ENCODE peak calls at places on chromosomes 1 and 21, in five cellular contexts. I is K562, N is GM12878, S is prostate gland, P is HCT116. Y is an unnamed sample.
A peak's percentile ranks its signal among the peaks of the same experiment; 100 is the strongest.

GRCh38 chr1:21537932-21538630 is 28.9 kb downstream of the ALPL start:
- DNase-seq in I (no peak), N (no peak), S (no peak), P (no peak), Y (no peak)

GRCh38 chr1:5447479-5448070 is 544.6 kb downstream of the NPHP4 start:
- DNase-seq in I (no peak), N (no peak), S (peak; percentile 19), P (no peak), Y (no peak)

GRCh38 chr1:33637846-33638440 is 165.5 kb downstream of the ZSCAN20 start:
- DNase-seq in I (no peak), N (no peak), S (no peak), P (no peak), Y (no peak)

GRCh38 chr1:246566808-246567154 is 525 bp downstream of the CNST start:
- DNase-seq in I (no peak), N (no peak), S (no peak), P (no peak), Y (no peak)

GRCh38 chr21:15139881-15140280 is 75.1 kb upstream of the NRIP1 start:
- DNase-seq in I (no peak), N (no peak), S (no peak), P (no peak), Y (no peak)

GRCh38 chr1:184483101-184483813 is 96.4 kb downstream of the C1orf21 start:
- DNase-seq in I (no peak), N (no peak), S (peak; percentile 61), P (no peak), Y (no peak)

GRCh38 chr1:56106551-56107277 is 472.6 kb downstream of the PLPP3 start:
- DNase-seq in I (no peak), N (peak; percentile 31), S (no peak), P (no peak), Y (no peak)

GRCh38 chr21:20527691-20528090 is 470.5 kb upstream of the NCAM2 start:
- DNase-seq in I (no peak), N (no peak), S (no peak), P (no peak), Y (no peak)

GRCh38 chr1:220045356-220046051 is 801 bp downstream of the EPRS1 start:
- DNase-seq in I (no peak), N (no peak), S (no peak), P (no peak), Y (no peak)

GRCh38 chr21:18840239-18840638 is 436.7 kb upstream of the TMPRSS15 start:
- DNase-seq in I (no peak), N (no peak), S (no peak), P (peak; percentile 0), Y (no peak)

GRCh38 chr1:171884475-171884874 is 43.2 kb downstream of the DNM3 start:
- DNase-seq in I (no peak), N (no peak), S (no peak), P (no peak), Y (no peak)

GRCh38 chr1:165678509-165678908 is 19.9 kb downstream of the ALDH9A1 start:
- DNase-seq in I (no peak), N (no peak), S (no peak), P (no peak), Y (no peak)

GRCh38 chr1:209621329-209621728 is 30.9 kb downstream of the LAMB3 start:
- DNase-seq in I (no peak), N (no peak), S (no peak), P (no peak), Y (no peak)

GRCh38 chr1:24098102-24098501 is 13.8 kb downstream of the MYOM3 start:
- DNase-seq in I (no peak), N (no peak), S (no peak), P (no peak), Y (no peak)

GRCh38 chr1:217681806-217682205 is 50.7 kb downstream of the SPATA17 start:
- DNase-seq in I (no peak), N (no peak), S (no peak), P (no peak), Y (no peak)

GRCh38 chr1:165598676-165599059 is 32.4 kb upstream of the MGST3 start:
- DNase-seq in I (peak; percentile 14), N (no peak), S (no peak), P (no peak), Y (no peak)

GRCh38 chr1:186899977-186900376 is 71.2 kb downstream of the PLA2G4A start:
- DNase-seq in I (no peak), N (no peak), S (no peak), P (no peak), Y (no peak)

GRCh38 chr1:209202826-209203439 is 380.6 kb upstream of the CAMK1G start:
- DNase-seq in I (peak; percentile 46), N (no peak), S (peak; percentile 18), P (peak; percentile 46), Y (no peak)

GRCh38 chr1:1290238-1290731 is 10.0 kb downstream of the SCNN1D start:
- DNase-seq in I (peak; percentile 79), N (no peak), S (peak; percentile 47), P (no peak), Y (no peak)

GRCh38 chr1:81679972-81680371 is 120.8 kb upstream of the ADGRL2 start:
- DNase-seq in I (no peak), N (no peak), S (no peak), P (no peak), Y (no peak)

GRCh38 chr21:29741761-29742160 is 198.0 kb downstream of the GRIK1 start:
- DNase-seq in I (no peak), N (no peak), S (no peak), P (no peak), Y (no peak)

GRCh38 chr1:100631015-100631521 is 88.5 kb upstream of the VCAM1 start:
- DNase-seq in I (no peak), N (no peak), S (no peak), P (no peak), Y (no peak)

GRCh38 chr21:45591619-45592207 is 49.5 kb upstream of the SLC19A1 start:
- DNase-seq in I (no peak), N (no peak), S (no peak), P (no peak), Y (peak; percentile 29)

GRCh38 chr1:32138965-32139364 is 31.1 kb downstream of the KPNA6 start:
- DNase-seq in I (no peak), N (no peak), S (no peak), P (no peak), Y (no peak)

GRCh38 chr1:38005195-38006007 is at the start of gene FHL3:
- DNase-seq in I (peak; percentile 95), N (no peak), S (no peak), P (no peak), Y (peak; percentile 84)

GRCh38 chr21:16196521-16197208 is 466.9 kb downstream of the USP25 start:
- DNase-seq in I (no peak), N (no peak), S (no peak), P (no peak), Y (no peak)

GRCh38 chr1:165281207-165281901 is 75.2 kb downstream of the LMX1A start:
- DNase-seq in I (no peak), N (no peak), S (no peak), P (no peak), Y (no peak)

GRCh38 chr1:109238382-109238781 is 11.0 kb upstream of the CELSR2 start:
- DNase-seq in I (no peak), N (no peak), S (no peak), P (no peak), Y (no peak)

GRCh38 chr1:30005972-30006619 is 717.3 kb downstream of the MATN1 start:
- DNase-seq in I (no peak), N (no peak), S (no peak), P (peak; percentile 32), Y (no peak)

GRCh38 chr1:59738591-59739015 is 76.1 kb upstream of the HOOK1 start:
- DNase-seq in I (no peak), N (no peak), S (no peak), P (no peak), Y (no peak)

GRCh38 chr1:64651841-64652240 is 93.0 kb upstream of the RAVER2 start:
- DNase-seq in I (no peak), N (no peak), S (no peak), P (no peak), Y (no peak)

GRCh38 chr21:38770660-38771059 is 35.1 kb upstream of the ETS2 start:
- DNase-seq in I (no peak), N (no peak), S (no peak), P (no peak), Y (no peak)

GRCh38 chr21:38766987-38767722 is 38.6 kb upstream of the ETS2 start:
- DNase-seq in I (no peak), N (peak; percentile 96), S (peak; percentile 26), P (no peak), Y (no peak)

GRCh38 chr21:38771536-38771935 is 34.2 kb upstream of the ETS2 start:
- DNase-seq in I (no peak), N (no peak), S (no peak), P (no peak), Y (no peak)

GRCh38 chr21:38769253-38769780 is 36.4 kb upstream of the ETS2 start:
- DNase-seq in I (no peak), N (no peak), S (no peak), P (no peak), Y (no peak)

GRCh38 chr21:38768385-38769071 is 37.2 kb upstream of the ETS2 start:
- DNase-seq in I (peak; percentile 24), N (no peak), S (no peak), P (no peak), Y (no peak)
- TF ChIP-seq POLR2A in I (no peak), N (no peak), S (no peak), P (no peak), Y (no peak)

GRCh38 chr1:23097316-23097715 is 71.3 kb downstream of the LUZP1 start:
- DNase-seq in I (no peak), N (no peak), S (no peak), P (no peak), Y (no peak)
- TF ChIP-seq POLR2AphosphoS5 in I (no peak), N (no peak), S (no peak), P (no peak), Y (no peak)

GRCh38 chr1:150568567-150568966 is 10.8 kb downstream of the MCL1 start:
- DNase-seq in I (no peak), N (no peak), S (no peak), P (no peak), Y (no peak)
- H3K4me3 ChIP-seq in I (no peak overlapping the region), N (peak overlapping the region; percentile 49), S (peak overlapping the region; percentile 35), P (no peak overlapping the region), Y (peak overlapping the region; percentile 41)

GRCh38 chr21:34196996-34197395 is 123.6 kb downstream of the MRPS6 start:
- DNase-seq in I (no peak), N (no peak), S (no peak), P (no peak), Y (no peak)

GRCh38 chr21:34192646-34193285 is 119.4 kb downstream of the MRPS6 start:
- DNase-seq in I (no peak), N (peak; percentile 35), S (no peak), P (no peak), Y (no peak)

GRCh38 chr21:34197561-34197960 is 124.2 kb downstream of the MRPS6 start:
- DNase-seq in I (no peak), N (no peak), S (no peak), P (no peak), Y (no peak)

GRCh38 chr21:34198232-34199120 is 125.1 kb downstream of the MRPS6 start:
- DNase-seq in I (no peak), N (peak; percentile 8), S (no peak), P (no peak), Y (no peak)

DNA sequence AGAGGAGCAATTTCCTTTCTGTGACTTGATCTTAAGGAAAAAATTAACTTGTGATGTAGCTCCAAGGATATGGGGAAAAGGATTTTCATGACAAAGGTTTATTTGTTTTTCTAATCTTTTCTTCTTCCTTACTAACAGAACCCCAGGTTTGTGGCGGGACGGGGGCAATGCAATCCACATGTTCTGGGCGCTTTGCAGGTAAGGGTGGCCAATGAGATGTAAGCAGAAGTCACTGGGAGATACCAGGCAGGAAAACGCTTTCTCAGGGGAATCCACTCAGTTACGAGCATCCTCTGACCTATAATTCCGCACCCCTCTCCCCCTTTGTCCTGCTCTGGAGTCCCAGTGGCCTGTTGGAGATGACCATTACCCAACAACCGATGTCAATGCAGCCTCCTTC is 122.0 kb downstream of the MRPS6 start:
- DNase-seq in I (no peak), N (no peak), S (no peak), P (no peak), Y (no peak)
- TF ChIP-seq POLR2A in I (no peak), N (no peak), S (no peak), P (no peak), Y (no peak)